ENCODE peak calls at places on chromosomes 4 and X, in eight cellular contexts. L is GM23338, B is T-cell, J is HCT116, C is AG04449, Z is colonic mucosa, K is choroid plexus epithelial cell, P is adrenal gland. W is an unnamed sample.

GRCh38 chr4:74039065-74039763 is 725 bp upstream of the CXCL3 start:
- DNase-seq in L (no peak), B (no peak), J (no peak), C (no peak), Z (no peak), K (peak; percentile 55), P (no peak), W (no peak)

GRCh38 chrX:18415386-18415785 is 10.0 kb upstream of the CDKL5 start:
- DNase-seq in L (no peak), B (no peak), J (no peak), C (no peak), Z (no peak), K (peak; percentile 39), P (peak; percentile 61), W (no peak)

GRCh38 chrX:40108084-40108958 is 10.6 kb upstream of the BCOR start:
- DNase-seq in L (peak; percentile 50), B (no peak), J (no peak), C (no peak), Z (peak; percentile 65), K (peak; percentile 30), P (peak; percentile 70), W (no peak)

GRCh38 chr4:182872886-182873285 is 44.3 kb downstream of the DCTD start:
- DNase-seq in L (no peak), B (no peak), J (no peak), C (no peak), Z (no peak), K (no peak), P (no peak), W (no peak)

GRCh38 chr4:142781114-142781513 is 65.0 kb downstream of the INPP4B start:
- DNase-seq in L (no peak), B (no peak), J (peak; percentile 19), C (no peak), Z (no peak), K (no peak), P (no peak), W (no peak)

GRCh38 chr4:26406346-26406975 is 83.8 kb downstream of the CCKAR start:
- DNase-seq in L (peak; percentile 46), B (no peak), J (no peak), C (no peak), Z (no peak), K (no peak), P (no peak), W (no peak)

GRCh38 chrX:134364711-134365110 is 95.3 kb upstream of the HPRT1 start:
- DNase-seq in L (no peak), B (no peak), J (no peak), C (no peak), Z (no peak), K (peak; percentile 9), P (no peak), W (no peak)

GRCh38 chrX:19991350-19991718 is 473 bp upstream of the BCLAF3 start:
- DNase-seq in L (no peak), B (peak; percentile 0), J (no peak), C (no peak), Z (no peak), K (no peak), P (no peak), W (no peak)

GRCh38 chr4:4762909-4763814 is 96.3 kb upstream of the MSX1 start:
- DNase-seq in L (peak; percentile 59), B (no peak), J (peak; percentile 98), C (no peak), Z (no peak), K (peak; percentile 93), P (no peak), W (peak; percentile 20)

GRCh38 chr4:158201310-158201709 is 9.0 kb upstream of the TMEM144 start:
- DNase-seq in L (no peak), B (no peak), J (no peak), C (no peak), Z (no peak), K (peak; percentile 4), P (peak; percentile 14), W (no peak)

GRCh38 chr4:134911941-134912340 is 710.4 kb upstream of the PABPC4L start:
- DNase-seq in L (peak; percentile 77), B (no peak), J (no peak), C (no peak), Z (no peak), K (no peak), P (no peak), W (no peak)

GRCh38 chr4:149291463-149291862 is 524.2 kb downstream of the IQCM start:
- DNase-seq in L (no peak), B (no peak), J (no peak), C (no peak), Z (no peak), K (peak; percentile 58), P (peak; percentile 19), W (no peak)

GRCh38 chr4:78695910-78696309 is 80.2 kb upstream of the BMP2K start:
- DNase-seq in L (no peak), B (no peak), J (no peak), C (no peak), Z (no peak), K (no peak), P (no peak), W (no peak)

GRCh38 chrX:71998836-71999509 is 88.3 kb downstream of the NHSL2 start:
- DNase-seq in L (peak; percentile 70), B (no peak), J (peak; percentile 12), C (no peak), Z (no peak), K (no peak), P (no peak), W (no peak)

GRCh38 chr4:6746721-6747689 is 31.0 kb downstream of the BLOC1S4 start:
- DNase-seq in L (no peak), B (no peak), J (no peak), C (no peak), Z (peak; percentile 88), K (no peak), P (peak; percentile 10), W (no peak)

GRCh38 chrX:35722128-35722527 is 76.0 kb upstream of the MAGEB16 start:
- DNase-seq in L (no peak), B (no peak), J (no peak), C (no peak), Z (no peak), K (no peak), P (no peak), W (no peak)

GRCh38 chrX:118240359-118240758 is 105.5 kb upstream of the WDR44 start:
- DNase-seq in L (no peak), B (no peak), J (no peak), C (no peak), Z (no peak), K (no peak), P (no peak), W (no peak)

GRCh38 chrX:80876877-80877276 is 67.2 kb upstream of the BRWD3 start:
- DNase-seq in L (peak; percentile 43), B (no peak), J (peak; percentile 13), C (no peak), Z (no peak), K (peak; percentile 52), P (no peak), W (no peak)

GRCh38 chrX:110965409-110965808 is 130.6 kb upstream of the PAK3 start:
- DNase-seq in L (no peak), B (no peak), J (no peak), C (no peak), Z (no peak), K (no peak), P (no peak), W (no peak)

GRCh38 chrX:5586726-5587125 is 641.9 kb downstream of the NLGN4X start:
- DNase-seq in L (no peak), B (no peak), J (no peak), C (no peak), Z (no peak), K (no peak), P (no peak), W (no peak)

GRCh38 chr4:44668521-44668920 is 9.7 kb upstream of the GUF1 start:
- DNase-seq in L (no peak), B (no peak), J (no peak), C (no peak), Z (no peak), K (no peak), P (no peak), W (no peak)

GRCh38 chr4:86129546-86129945 is 230.3 kb downstream of the MAPK10 start:
- DNase-seq in L (no peak), B (no peak), J (no peak), C (no peak), Z (no peak), K (no peak), P (no peak), W (no peak)

GRCh38 chr4:15729910-15730533 is 27.2 kb downstream of the BST1 start:
- DNase-seq in L (peak; percentile 77), B (peak; percentile 4), J (peak; percentile 19), C (no peak), Z (peak; percentile 26), K (peak; percentile 74), P (no peak), W (no peak)

GRCh38 chr4:10622728-10623127 is 61.8 kb downstream of the CLNK start:
- DNase-seq in L (peak; percentile 51), B (no peak), J (peak; percentile 7), C (no peak), Z (no peak), K (peak; percentile 37), P (no peak), W (no peak)

GRCh38 chrX:120453985-120454384 is 15.1 kb downstream of the LAMP2 start:
- DNase-seq in L (no peak), B (no peak), J (no peak), C (no peak), Z (no peak), K (peak; percentile 45), P (no peak), W (no peak)

GRCh38 chr4:98614655-98615054 is 43.8 kb downstream of the TSPAN5 start:
- DNase-seq in L (no peak), B (no peak), J (no peak), C (no peak), Z (no peak), K (no peak), P (no peak), W (no peak)

GRCh38 chr4:180596888-180597483 is 1646.2 kb upstream of the TENM3 start:
- DNase-seq in L (no peak), B (no peak), J (no peak), C (no peak), Z (no peak), K (no peak), P (no peak), W (no peak)

GRCh38 chrX:76148011-76148665 is 24.7 kb upstream of the PBDC1 start:
- DNase-seq in L (no peak), B (no peak), J (no peak), C (no peak), Z (peak; percentile 22), K (peak; percentile 32), P (no peak), W (no peak)

GRCh38 chrX:130245441-130245840 is 23.3 kb downstream of the ZNF280C start:
- DNase-seq in L (no peak), B (no peak), J (no peak), C (peak; percentile 54), Z (no peak), K (peak; percentile 78), P (no peak), W (no peak)